ENCODE peak calls at places on chromosomes 3 and 15, in seven cellular contexts. One of them, this sample, is unnamed. For H3K4me1, the result is how much of the 10 kb centered on the place peaks cover.

GRCh38 chr3:99920530-99921376 is 103.1 kb downstream of the CMSS1 start:
- DNase-seq in transverse colon: peak
- DNase-seq in breast epithelium: no peak
- DNase-seq in spleen: no peak
- DNase-seq in prostate gland: peak
- DNase-seq in A549: peak
- DNase-seq in stomach: peak
- DNase-seq in this sample: peak

GRCh38 chr3:56536735-56537134 is 20.2 kb upstream of the CCDC66 start:
- DNase-seq in transverse colon: no peak
- DNase-seq in breast epithelium: no peak
- DNase-seq in spleen: no peak
- DNase-seq in prostate gland: no peak
- DNase-seq in A549: no peak
- DNase-seq in stomach: no peak
- DNase-seq in this sample: no peak

GRCh38 chr3:113136071-113136470 is 75.3 kb upstream of the BOC start:
- DNase-seq in transverse colon: no peak
- DNase-seq in breast epithelium: no peak
- DNase-seq in spleen: no peak
- DNase-seq in prostate gland: peak
- DNase-seq in A549: peak
- DNase-seq in stomach: no peak
- DNase-seq in this sample: no peak

GRCh38 chr15:40314723-40315276 is 7.1 kb upstream of the PLCB2 start:
- DNase-seq in transverse colon: no peak
- DNase-seq in breast epithelium: no peak
- DNase-seq in spleen: no peak
- DNase-seq in prostate gland: no peak
- DNase-seq in A549: no peak
- DNase-seq in stomach: no peak
- DNase-seq in this sample: no peak

GRCh38 chr15:94582368-94582767 is 351.0 kb downstream of the MCTP2 start:
- DNase-seq in transverse colon: no peak
- DNase-seq in breast epithelium: no peak
- DNase-seq in spleen: no peak
- DNase-seq in prostate gland: no peak
- DNase-seq in A549: peak
- DNase-seq in stomach: no peak
- DNase-seq in this sample: peak

GRCh38 chr3:171806200-171807128 is 3.8 kb downstream of the PLD1 start:
- DNase-seq in transverse colon: no peak
- DNase-seq in breast epithelium: no peak
- DNase-seq in spleen: no peak
- DNase-seq in prostate gland: no peak
- DNase-seq in A549: peak
- DNase-seq in stomach: no peak
- DNase-seq in this sample: no peak

GRCh38 chr15:34647569-34648334 is 64.3 kb upstream of the GOLGA8B start:
- DNase-seq in transverse colon: no peak
- DNase-seq in breast epithelium: no peak
- DNase-seq in spleen: no peak
- DNase-seq in prostate gland: no peak
- DNase-seq in A549: no peak
- DNase-seq in stomach: no peak
- DNase-seq in this sample: no peak

GRCh38 chr3:184005981-184006507 is 11.6 kb downstream of the ABCC5 start:
- DNase-seq in transverse colon: peak
- DNase-seq in breast epithelium: peak
- DNase-seq in spleen: peak
- DNase-seq in prostate gland: peak
- DNase-seq in A549: peak
- DNase-seq in stomach: peak
- DNase-seq in this sample: peak

GRCh38 chr3:60555704-60556340 is 695.4 kb downstream of the FHIT start:
- DNase-seq in transverse colon: no peak
- DNase-seq in breast epithelium: no peak
- DNase-seq in spleen: no peak
- DNase-seq in prostate gland: no peak
- DNase-seq in A549: no peak
- DNase-seq in stomach: no peak
- DNase-seq in this sample: no peak

GRCh38 chr15:28913171-28913765 is 27.5 kb downstream of the APBA2 start:
- DNase-seq in transverse colon: no peak
- DNase-seq in breast epithelium: peak
- DNase-seq in spleen: peak
- DNase-seq in prostate gland: no peak
- DNase-seq in A549: peak
- DNase-seq in stomach: no peak
- DNase-seq in this sample: no peak

GRCh38 chr3:86782271-86782670 is 208.7 kb downstream of the VGLL3 start:
- DNase-seq in transverse colon: no peak
- DNase-seq in breast epithelium: no peak
- DNase-seq in spleen: no peak
- DNase-seq in prostate gland: no peak
- DNase-seq in A549: no peak
- DNase-seq in stomach: no peak
- DNase-seq in this sample: no peak

GRCh38 chr15:69666441-69666882 is 213.8 kb downstream of the RPLP1 start:
- DNase-seq in transverse colon: peak
- DNase-seq in breast epithelium: no peak
- DNase-seq in spleen: peak
- DNase-seq in prostate gland: no peak
- DNase-seq in A549: no peak
- DNase-seq in stomach: no peak
- DNase-seq in this sample: peak

GRCh38 chr3:141373768-141374526 is 5.6 kb downstream of the ZBTB38 start:
- DNase-seq in transverse colon: no peak
- DNase-seq in breast epithelium: no peak
- DNase-seq in spleen: no peak
- DNase-seq in prostate gland: no peak
- DNase-seq in A549: peak
- DNase-seq in stomach: no peak
- DNase-seq in this sample: no peak

GRCh38 chr15:65365229-65365628 is 12.6 kb downstream of the IGDCC3 start:
- DNase-seq in transverse colon: no peak
- DNase-seq in breast epithelium: no peak
- DNase-seq in spleen: peak
- DNase-seq in prostate gland: no peak
- DNase-seq in A549: no peak
- DNase-seq in stomach: no peak
- DNase-seq in this sample: no peak

GRCh38 chr15:40499931-40500330 is 29.1 kb downstream of the CHST14 start:
- DNase-seq in transverse colon: no peak
- DNase-seq in breast epithelium: no peak
- DNase-seq in spleen: no peak
- DNase-seq in prostate gland: no peak
- DNase-seq in A549: no peak
- DNase-seq in stomach: no peak
- DNase-seq in this sample: no peak

GRCh38 chr3:63351159-63352007 is 73.3 kb downstream of the SYNPR start:
- DNase-seq in transverse colon: no peak
- DNase-seq in breast epithelium: no peak
- DNase-seq in spleen: no peak
- DNase-seq in prostate gland: peak
- DNase-seq in A549: peak
- DNase-seq in stomach: no peak
- DNase-seq in this sample: no peak

GRCh38 chr15:22262613-22263020 is 182.3 kb downstream of the OR4M2 start:
- DNase-seq in transverse colon: peak
- DNase-seq in breast epithelium: no peak
- DNase-seq in spleen: peak
- DNase-seq in prostate gland: no peak
- DNase-seq in A549: peak
- DNase-seq in stomach: no peak
- DNase-seq in this sample: peak

GRCh38 chr3:160928183-160928718 is 172.2 kb downstream of the PPM1L start:
- DNase-seq in transverse colon: no peak
- DNase-seq in breast epithelium: no peak
- DNase-seq in spleen: no peak
- DNase-seq in prostate gland: no peak
- DNase-seq in A549: peak
- DNase-seq in stomach: no peak
- DNase-seq in this sample: no peak

GRCh38 chr3:196287405-196288140 is at the start of gene PCYT1A:
- DNase-seq in transverse colon: peak
- DNase-seq in breast epithelium: peak
- DNase-seq in spleen: peak
- DNase-seq in prostate gland: peak
- DNase-seq in A549: peak
- DNase-seq in stomach: peak
- DNase-seq in this sample: peak
- TF ChIP-seq POLR2A in transverse colon: peak
- TF ChIP-seq POLR2A in breast epithelium: peak
- TF ChIP-seq POLR2A in spleen: peak
- TF ChIP-seq POLR2A in prostate gland: peak
- TF ChIP-seq POLR2A in A549: peak
- TF ChIP-seq POLR2A in stomach: peak
- TF ChIP-seq POLR2A in this sample: no peak

GRCh38 chr3:28916713-28917499 is 364.0 kb upstream of the RBMS3 start:
- DNase-seq in transverse colon: peak
- DNase-seq in breast epithelium: no peak
- DNase-seq in spleen: peak
- DNase-seq in prostate gland: peak
- DNase-seq in A549: peak
- DNase-seq in stomach: peak
- DNase-seq in this sample: peak
- H3K4me3 ChIP-seq in transverse colon: peak
- H3K4me3 ChIP-seq in breast epithelium: peak
- H3K4me3 ChIP-seq in spleen: peak
- H3K4me3 ChIP-seq in prostate gland: no peak
- H3K4me3 ChIP-seq in A549: no peak
- H3K4me3 ChIP-seq in stomach: no peak
- H3K4me3 ChIP-seq in this sample: peak

GRCh38 chr3:30666564-30667249 is 60.3 kb downstream of the TGFBR2 start:
- DNase-seq in transverse colon: no peak
- DNase-seq in breast epithelium: no peak
- DNase-seq in spleen: no peak
- DNase-seq in prostate gland: no peak
- DNase-seq in A549: no peak
- DNase-seq in stomach: no peak
- DNase-seq in this sample: no peak
- H3K4me1 ChIP-seq in transverse colon: under half
- H3K4me1 ChIP-seq in breast epithelium: under half
- H3K4me1 ChIP-seq in spleen: half or more
- H3K4me1 ChIP-seq in prostate gland: under half
- H3K4me1 ChIP-seq in A549: under half
- H3K4me1 ChIP-seq in stomach: under half
- H3K4me1 ChIP-seq in this sample: under half

GRCh38 chr15:30953731-30954378 is 37.6 kb downstream of the MTMR10 start:
- DNase-seq in transverse colon: no peak
- DNase-seq in breast epithelium: no peak
- DNase-seq in spleen: peak
- DNase-seq in prostate gland: no peak
- DNase-seq in A549: peak
- DNase-seq in stomach: no peak
- DNase-seq in this sample: no peak
- TF ChIP-seq POLR2A in transverse colon: no peak
- TF ChIP-seq POLR2A in breast epithelium: no peak
- TF ChIP-seq POLR2A in spleen: no peak
- TF ChIP-seq POLR2A in prostate gland: no peak
- TF ChIP-seq POLR2A in A549: peak
- TF ChIP-seq POLR2A in stomach: no peak
- TF ChIP-seq POLR2A in this sample: no peak

GRCh38 chr3:126056681-126057546 is 27.0 kb downstream of the SLC41A3 start:
- DNase-seq in transverse colon: no peak
- DNase-seq in breast epithelium: no peak
- DNase-seq in spleen: peak
- DNase-seq in prostate gland: no peak
- DNase-seq in A549: peak
- DNase-seq in stomach: no peak
- DNase-seq in this sample: peak
- H3K4me3 ChIP-seq in transverse colon: no peak
- H3K4me3 ChIP-seq in breast epithelium: no peak
- H3K4me3 ChIP-seq in spleen: no peak
- H3K4me3 ChIP-seq in prostate gland: no peak
- H3K4me3 ChIP-seq in A549: no peak
- H3K4me3 ChIP-seq in stomach: no peak
- H3K4me3 ChIP-seq in this sample: no peak

GRCh38 chr3:14410106-14410500 is 7.7 kb downstream of the SLC6A6 start:
- DNase-seq in transverse colon: no peak
- DNase-seq in breast epithelium: no peak
- DNase-seq in spleen: no peak
- DNase-seq in prostate gland: no peak
- DNase-seq in A549: no peak
- DNase-seq in stomach: no peak
- DNase-seq in this sample: no peak
- H3K4me1 ChIP-seq in transverse colon: under half
- H3K4me1 ChIP-seq in breast epithelium: under half
- H3K4me1 ChIP-seq in spleen: half or more
- H3K4me1 ChIP-seq in prostate gland: under half
- H3K4me1 ChIP-seq in A549: half or more
- H3K4me1 ChIP-seq in stomach: under half
- H3K4me1 ChIP-seq in this sample: under half

DNA sequence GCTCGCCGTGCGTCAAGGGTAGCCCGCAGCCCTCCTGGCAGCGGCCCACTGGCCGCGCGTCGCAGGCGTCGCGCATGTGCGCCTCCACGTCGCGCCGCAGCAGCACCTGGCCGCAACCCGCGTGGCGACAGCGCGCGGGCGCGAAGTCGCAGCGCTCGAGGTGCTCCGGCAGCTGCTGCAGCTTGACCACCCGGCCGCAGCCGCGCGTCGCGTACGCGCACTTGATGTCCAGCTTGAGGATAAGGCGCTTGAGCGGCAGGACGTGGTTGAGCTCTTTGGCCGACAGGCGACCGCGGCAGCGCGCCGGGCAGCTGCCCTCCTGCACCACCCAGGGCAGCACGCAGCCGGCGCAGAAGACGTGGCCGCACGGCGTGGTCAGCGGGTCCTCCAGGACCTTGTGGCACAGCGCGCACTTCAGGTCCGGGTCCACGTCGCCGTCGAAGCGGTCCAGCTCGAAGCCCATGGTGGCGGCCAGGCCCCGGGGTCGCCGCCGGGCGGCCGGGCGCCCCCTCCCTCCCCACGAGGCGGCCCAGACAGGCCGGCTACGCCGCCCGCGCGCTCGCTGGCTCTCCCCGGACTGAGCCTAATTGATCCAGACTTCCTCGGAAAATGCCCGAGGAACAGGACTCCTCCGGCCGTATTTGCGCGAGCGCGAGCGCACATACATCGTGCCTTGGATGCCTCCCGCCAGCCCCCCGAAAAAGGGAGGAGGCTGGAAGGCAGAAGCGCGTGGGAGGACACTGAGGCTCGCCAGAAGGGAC is at the start of gene PDZRN3:
- DNase-seq in transverse colon: peak
- DNase-seq in breast epithelium: peak
- DNase-seq in spleen: no peak
- DNase-seq in prostate gland: peak
- DNase-seq in A549: no peak
- DNase-seq in stomach: peak
- DNase-seq in this sample: peak
- TF ChIP-seq POLR2A in transverse colon: no peak
- TF ChIP-seq POLR2A in breast epithelium: no peak
- TF ChIP-seq POLR2A in spleen: no peak
- TF ChIP-seq POLR2A in prostate gland: peak
- TF ChIP-seq POLR2A in A549: no peak
- TF ChIP-seq POLR2A in stomach: no peak
- TF ChIP-seq POLR2A in this sample: no peak